ENCODE peak calls at places on chromosome X, in five cellular contexts. A is neural progenitor cell, M is HFF-Myc, P is colonic mucosa, H is upper lobe of right lung. V is an unnamed sample.
A peak's percentile ranks its signal among the peaks of the same experiment; 100 is the strongest.

GRCh38 chrX:129678176-129678880 is 23.6 kb upstream of the APLN start:
- DNase-seq in A (peak; percentile 23), M (no peak), P (peak; percentile 35), H (peak; percentile 82), V (no peak)

GRCh38 chrX:119187298-119187697 is 48.8 kb upstream of the PGRMC1 start:
- DNase-seq in A (no peak), M (no peak), P (no peak), H (no peak), V (no peak)

GRCh38 chrX:58025979-58026378 is 115.7 kb upstream of the ZXDA start:
- DNase-seq in A (peak; percentile 9), M (no peak), P (peak; percentile 39), H (no peak), V (peak; percentile 17)

GRCh38 chrX:13180807-13181206 is 136.4 kb upstream of the FAM9C start:
- DNase-seq in A (no peak), M (no peak), P (no peak), H (no peak), V (no peak)

GRCh38 chrX:64204701-64205440 is 637 bp downstream of the AMER1 start:
- DNase-seq in A (peak; percentile 44), M (no peak), P (peak; percentile 31), H (peak; percentile 69), V (peak; percentile 35)

GRCh38 chrX:40326186-40326965 is 228.6 kb upstream of the BCOR start:
- DNase-seq in A (no peak), M (no peak), P (no peak), H (no peak), V (no peak)

GRCh38 chrX:23902419-23902818 is 5.3 kb downstream of the APOO start:
- DNase-seq in A (peak; percentile 69), M (no peak), P (no peak), H (no peak), V (peak; percentile 28)

GRCh38 chrX:142001934-142002333 is 98.2 kb downstream of the MAGEC1 start:
- DNase-seq in A (no peak), M (no peak), P (no peak), H (no peak), V (no peak)

GRCh38 chrX:19183777-19184485 is 61.7 kb upstream of the ADGRG2 start:
- DNase-seq in A (no peak), M (no peak), P (no peak), H (no peak), V (no peak)

GRCh38 chrX:31845003-31845402 is 773.2 kb upstream of the FTHL17 start:
- DNase-seq in A (no peak), M (no peak), P (no peak), H (no peak), V (no peak)

GRCh38 chrX:137166591-137166990 is 132.8 kb upstream of the GPR101 start:
- DNase-seq in A (peak; percentile 51), M (no peak), P (peak; percentile 17), H (no peak), V (no peak)

GRCh38 chrX:114584434-114584943 is 603 bp downstream of the HTR2C start:
- DNase-seq in A (peak; percentile 79), M (no peak), P (no peak), H (no peak), V (no peak)

GRCh38 chrX:144716187-144716586 is 531.1 kb upstream of the SPANXN1 start:
- DNase-seq in A (peak; percentile 3), M (no peak), P (no peak), H (no peak), V (no peak)

GRCh38 chrX:39946822-39947221 is 150.9 kb downstream of the BCOR start:
- DNase-seq in A (no peak), M (no peak), P (no peak), H (peak; percentile 0), V (no peak)

GRCh38 chrX:5823861-5824260 is 404.8 kb downstream of the NLGN4X start:
- DNase-seq in A (peak; percentile 3), M (no peak), P (no peak), H (no peak), V (no peak)

GRCh38 chrX:51804741-51805140 is 61.5 kb downstream of the GSPT2 start:
- DNase-seq in A (no peak), M (no peak), P (no peak), H (no peak), V (no peak)

GRCh38 chrX:51798701-51799100 is 55.5 kb downstream of the GSPT2 start:
- DNase-seq in A (no peak), M (no peak), P (no peak), H (no peak), V (no peak)

GRCh38 chrX:51803833-51804232 is 60.6 kb downstream of the GSPT2 start:
- DNase-seq in A (no peak), M (no peak), P (no peak), H (no peak), V (no peak)

DNA sequence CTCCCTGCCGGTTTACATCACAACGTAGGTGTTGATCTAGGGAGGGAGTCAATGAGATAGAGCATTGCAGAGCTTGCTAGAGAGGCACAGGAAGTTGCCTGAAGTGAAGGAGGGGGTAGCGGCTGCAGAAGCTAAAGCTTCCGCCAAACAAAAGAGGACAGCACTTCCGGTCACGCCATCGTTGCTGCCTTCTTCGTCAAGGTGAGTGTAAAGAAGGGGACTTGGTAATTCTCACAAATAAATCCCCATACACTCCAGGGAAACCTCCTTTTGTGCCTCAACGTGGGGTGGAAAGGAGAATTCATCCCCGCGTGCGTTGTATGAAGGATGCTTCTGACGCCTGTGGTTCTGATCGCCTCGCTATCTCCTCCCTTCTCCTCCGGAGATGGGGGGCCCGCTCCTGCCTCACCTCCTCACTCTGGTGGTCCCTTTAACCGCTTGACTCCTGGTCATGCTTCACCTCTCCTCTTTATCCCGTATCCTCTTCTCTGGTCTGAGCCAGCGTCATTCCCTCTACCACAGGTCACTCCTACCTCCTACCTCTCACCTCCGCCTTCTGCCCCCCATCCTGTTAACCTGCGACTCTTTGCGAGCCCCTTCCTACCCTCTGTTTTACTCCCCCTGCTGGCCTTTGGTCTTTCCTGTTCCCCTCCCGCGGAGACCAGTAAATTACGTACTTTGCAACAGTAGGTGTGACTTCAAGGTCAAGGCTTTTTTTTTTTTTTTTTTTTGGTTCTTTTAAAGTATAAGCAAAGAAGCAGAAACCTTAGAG is 59.9 kb downstream of the GSPT2 start:
- DNase-seq in A (peak; percentile 57), M (peak; percentile 26), P (peak; percentile 65), H (peak; percentile 63), V (peak; percentile 31)
- TF ChIP-seq CTCF in A (peak; percentile 44), M (no peak), P (no peak), H (peak; percentile 5), V (peak; percentile 34)

GRCh38 chrX:130906776-130907175 is 3.8 kb upstream of the ENOX2 start:
- DNase-seq in A (no peak), M (no peak), P (no peak), H (no peak), V (no peak)

GRCh38 chrX:130902446-130902782 is 595 bp downstream of the ENOX2 start:
- DNase-seq in A (no peak), M (no peak), P (no peak), H (no peak), V (no peak)

GRCh38 chrX:130902783-130903613 is at the start of gene ENOX2:
- DNase-seq in A (peak; percentile 95), M (peak; percentile 87), P (peak; percentile 90), H (peak; percentile 93), V (peak; percentile 81)
- TF ChIP-seq CTCF in A (no peak), M (no peak), P (no peak), H (no peak), V (no peak)

GRCh38 chrX:51215266-51215665 is 117.4 kb upstream of the NUDT10 start:
- DNase-seq in A (peak; percentile 25), M (no peak), P (no peak), H (no peak), V (no peak)
- TF ChIP-seq CTCF in A (peak; percentile 44), M (no peak), P (no peak), H (no peak), V (no peak)

GRCh38 chrX:109187473-109188168 is 294.3 kb downstream of the GUCY2F start:
- DNase-seq in A (peak; percentile 3), M (no peak), P (no peak), H (no peak), V (no peak)
- TF ChIP-seq CTCF in A (no peak), M (no peak), P (no peak), H (no peak), V (no peak)

GRCh38 chrX:140053841-140054240 is 88.5 kb upstream of the CXorf66 start:
- DNase-seq in A (peak; percentile 46), M (no peak), P (no peak), H (no peak), V (no peak)

DNA sequence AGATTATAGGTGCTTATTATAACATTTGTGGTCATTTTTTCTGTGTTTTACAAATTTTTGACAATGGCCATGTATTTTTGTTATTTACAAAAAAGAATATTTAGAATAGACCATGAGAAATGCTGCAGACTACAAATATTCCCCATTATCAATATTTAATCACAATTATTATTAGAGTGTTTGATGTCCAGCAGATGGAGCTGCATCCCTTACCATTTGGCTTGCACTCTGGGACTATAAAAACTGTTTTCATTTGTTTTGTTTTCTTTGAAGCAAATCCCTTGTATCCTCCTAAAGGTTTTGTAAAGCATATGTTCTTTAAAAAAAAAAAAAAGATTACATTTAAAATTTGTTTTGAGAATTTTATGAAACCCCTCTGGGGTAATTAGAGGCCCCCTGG is 85.6 kb upstream of the CXorf66 start:
- DNase-seq in A (no peak), M (no peak), P (no peak), H (no peak), V (no peak)
- TF ChIP-seq CTCF in A (peak; percentile 62), M (peak; percentile 17), P (no peak), H (peak; percentile 15), V (peak; percentile 20)

GRCh38 chrX:21655901-21656586 is 2.1 kb downstream of the KLHL34 start:
- DNase-seq in A (no peak), M (no peak), P (no peak), H (peak; percentile 48), V (no peak)

GRCh38 chrX:21656587-21657317 is 1.4 kb downstream of the KLHL34 start:
- DNase-seq in A (no peak), M (no peak), P (no peak), H (no peak), V (no peak)

GRCh38 chrX:21658152-21658737 is at the start of gene KLHL34:
- DNase-seq in A (no peak), M (no peak), P (peak; percentile 31), H (no peak), V (no peak)

GRCh38 chrX:21658746-21659145 is 616 bp upstream of the KLHL34 start:
- DNase-seq in A (no peak), M (no peak), P (peak; percentile 66), H (no peak), V (no peak)

GRCh38 chrX:21657318-21658151 is 595 bp downstream of the KLHL34 start:
- DNase-seq in A (no peak), M (no peak), P (no peak), H (peak; percentile 40), V (no peak)
- TF ChIP-seq CTCF in A (no peak), M (no peak), P (no peak), H (no peak), V (no peak)

GRCh38 chrX:121323337-121323736 is 275.9 kb downstream of the GLUD2 start:
- DNase-seq in A (no peak), M (no peak), P (no peak), H (no peak), V (no peak)

DNA sequence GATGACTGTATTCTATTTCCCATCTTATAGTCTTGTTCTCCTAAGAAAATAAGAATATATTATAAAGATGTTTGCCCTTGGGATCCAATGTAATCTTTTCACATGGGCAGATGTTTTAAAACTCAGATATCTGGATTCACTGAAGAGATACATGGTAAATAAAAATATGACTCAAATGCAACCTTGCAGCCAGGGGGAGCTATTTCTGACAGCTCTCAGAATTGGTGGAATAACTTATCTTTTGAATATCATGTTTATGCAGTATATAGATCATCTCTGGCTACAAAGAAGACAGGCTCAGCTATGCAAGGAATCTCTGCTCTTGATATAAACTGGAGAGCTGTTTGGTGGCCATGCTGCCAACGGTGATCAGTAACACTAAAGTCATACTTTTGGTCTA is 274.7 kb downstream of the GLUD2 start:
- DNase-seq in A (no peak), M (no peak), P (no peak), H (no peak), V (no peak)
- TF ChIP-seq CTCF in A (no peak), M (no peak), P (no peak), H (no peak), V (no peak)

V was measured in GM10248.